ENCODE peak calls at places on chromosomes 5 and 9, in six cellular contexts. F is right cardiac atrium, A is AG10803, G is DND-41, D is psoas muscle, L is IMR-90. Y is an unnamed sample.

GRCh38 chr5:128537306-128537998 is 593 bp downstream of the FBN2 start:
- DNase-seq in D (peak; percentile 31), G (no peak), F (peak; percentile 36), A (no peak), L (peak; percentile 55), Y (no peak)

GRCh38 chr5:11491658-11492057 is 412.6 kb downstream of the CTNND2 start:
- DNase-seq in D (no peak), L (no peak), G (no peak), F (no peak), A (no peak), Y (no peak)

GRCh38 chr9:109331353-109331752 is 10.5 kb upstream of the EPB41L4B start:
- DNase-seq in D (peak; percentile 26), F (peak; percentile 48), A (peak; percentile 29), L (no peak), G (no peak), Y (no peak)

GRCh38 chr9:529721-530120 is 311.8 kb upstream of the DMRT1 start:
- DNase-seq in D (no peak), F (no peak), G (no peak), L (no peak), A (no peak), Y (no peak)

GRCh38 chr5:145562931-145563330 is 272.2 kb downstream of the PRELID2 start:
- DNase-seq in F (no peak), L (no peak), A (no peak), D (no peak), G (no peak), Y (no peak)

GRCh38 chr5:1502046-1502736 is 21.6 kb downstream of the LPCAT1 start:
- DNase-seq in L (no peak), F (peak; percentile 63), D (peak; percentile 53), G (peak; percentile 47), A (no peak), Y (peak; percentile 37)

GRCh38 chr5:81751836-81752643 is 1.1 kb upstream of the SSBP2 start:
- DNase-seq in A (peak; percentile 41), D (no peak), G (no peak), F (no peak), L (no peak), Y (no peak)

GRCh38 chr9:83219154-83219923 is 156.4 kb upstream of the RASEF start:
- DNase-seq in G (no peak), F (peak; percentile 78), D (peak; percentile 66), A (peak; percentile 83), L (peak; percentile 46), Y (peak; percentile 55)

GRCh38 chr5:2253063-2253653 is 370.4 kb upstream of the IRX4 start:
- DNase-seq in F (no peak), G (no peak), D (no peak), A (no peak), L (no peak), Y (no peak)

GRCh38 chr9:36400332-36401178 is 486 bp upstream of the RNF38 start:
- DNase-seq in A (peak; percentile 80), D (peak; percentile 90), G (peak; percentile 88), F (peak; percentile 89), L (peak; percentile 75), Y (peak; percentile 82)

GRCh38 chr5:143066556-143067281 is 296.5 kb downstream of the ARHGAP26 start:
- DNase-seq in A (peak; percentile 45), D (peak; percentile 49), G (peak; percentile 39), F (no peak), L (no peak), Y (peak; percentile 35)

GRCh38 chr9:976258-976804 is at the start of gene DMRT3:
- DNase-seq in F (no peak), D (no peak), A (no peak), G (no peak), L (no peak), Y (no peak)

GRCh38 chr9:130245474-130245873 is 20.1 kb upstream of the HMCN2 start:
- DNase-seq in L (no peak), D (no peak), F (no peak), A (no peak), G (no peak), Y (no peak)

GRCh38 chr5:10513501-10514442 is 50.1 kb upstream of the ANKRD33B start:
- DNase-seq in D (no peak), L (peak; percentile 83), G (no peak), A (peak; percentile 96), F (no peak), Y (no peak)

GRCh38 chr5:60856059-60856458 is 12.0 kb upstream of the ELOVL7 start:
- DNase-seq in D (no peak), F (no peak), L (peak; percentile 29), G (no peak), A (peak; percentile 68), Y (no peak)

GRCh38 chr5:34055671-34056070 is 12.7 kb upstream of the C1QTNF3 start:
- DNase-seq in A (no peak), L (no peak), G (no peak), D (no peak), F (no peak), Y (no peak)

GRCh38 chr5:9318031-9318430 is 227.8 kb downstream of the SEMA5A start:
- DNase-seq in G (no peak), L (no peak), F (no peak), D (no peak), A (no peak), Y (no peak)

GRCh38 chr5:154493274-154493673 is 15.2 kb upstream of the HAND1 start:
- DNase-seq in G (no peak), L (no peak), F (no peak), A (no peak), D (no peak), Y (no peak)

GRCh38 chr5:42005561-42006153 is 80.6 kb downstream of the FBXO4 start:
- DNase-seq in L (peak; percentile 24), F (no peak), G (no peak), A (peak; percentile 36), D (no peak), Y (peak; percentile 14)

GRCh38 chr5:72178910-72179815 is 71.9 kb downstream of the MAP1B start:
- DNase-seq in F (peak; percentile 82), L (peak; percentile 91), D (peak; percentile 70), G (no peak), A (peak; percentile 94), Y (no peak)
- H3K4me3 ChIP-seq in F (peak overlapping the region; percentile 17), L (no peak overlapping the region), D (peak overlapping the region; percentile 28), G (no peak overlapping the region), A (peak overlapping the region; percentile 54), Y (no peak overlapping the region)

GRCh38 chr9:100578610-100579009 is 731 bp downstream of the CAVIN4 start:
- DNase-seq in L (no peak), D (no peak), F (no peak), A (no peak), G (no peak), Y (no peak)
- H3K4me3 ChIP-seq in L (no peak overlapping the region), D (peak overlapping the region; percentile 68), F (peak overlapping the region; percentile 20), A (no peak overlapping the region), G (no peak overlapping the region), Y (no peak overlapping the region)

DNA sequence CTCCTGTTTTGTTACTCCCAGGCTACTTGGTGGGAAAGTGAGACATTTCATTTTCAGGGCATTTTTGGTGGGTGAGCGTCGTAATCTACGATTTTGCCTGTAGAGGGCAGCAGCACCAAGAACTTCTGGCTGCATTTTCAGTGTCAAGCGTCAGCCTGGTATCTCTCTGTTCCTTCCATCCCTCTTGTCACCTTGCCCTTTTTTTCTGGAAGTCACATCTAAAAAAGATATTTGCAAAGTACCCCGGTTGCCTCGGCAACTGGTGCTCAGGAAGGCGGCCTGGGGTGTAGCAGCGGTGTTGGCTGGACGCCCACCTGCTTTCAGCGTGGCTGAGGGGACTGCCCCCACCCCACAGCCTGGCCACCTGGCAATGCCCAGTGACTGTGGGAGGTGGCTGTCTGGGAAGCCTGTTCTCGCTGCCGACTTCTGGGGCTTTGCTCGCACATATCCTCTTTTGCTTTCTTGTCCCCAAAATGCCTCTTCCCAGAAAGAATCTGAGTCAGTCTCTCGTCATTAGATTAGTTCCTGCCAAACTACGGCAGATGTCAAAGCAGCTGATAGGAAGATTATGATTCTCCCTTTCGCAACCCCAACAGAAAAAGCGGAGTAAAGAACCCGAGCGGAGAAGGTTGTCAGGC is 84.5 kb downstream of the ACER2 start:
- DNase-seq in D (peak; percentile 77), F (peak; percentile 95), A (peak; percentile 64), L (peak; percentile 78), G (peak; percentile 48), Y (peak; percentile 31)
- H3K4me3 ChIP-seq in D (peak overlapping the region; percentile 51), F (peak overlapping the region; percentile 4), A (peak overlapping the region; percentile 61), L (peak overlapping the region; percentile 31), G (no peak overlapping the region), Y (no peak overlapping the region)

GRCh38 chr9:126514037-126514821 is 99.5 kb upstream of the LMX1B start:
- DNase-seq in G (no peak), A (peak; percentile 24), D (peak; percentile 71), F (peak; percentile 82), L (peak; percentile 15), Y (no peak)
- H3K4me3 ChIP-seq in G (no peak overlapping the region), A (peak overlapping the region; percentile 17), D (peak overlapping the region; percentile 21), F (no peak overlapping the region), L (no peak overlapping the region), Y (no peak overlapping the region)